ENCODE peak calls at places on chromosomes 2 and 18, in five cellular contexts. G is right lobe of liver, D is ovary, W is lower leg skin, B is GM12891. T is an unnamed sample.

GRCh38 chr2:170241731-170242130 is 63.8 kb downstream of the MYO3B start:
- DNase-seq in G (no peak), D (no peak), W (no peak), B (no peak), T (no peak)

GRCh38 chr2:118774458-118775133 is 72.9 kb downstream of the EN1 start:
- DNase-seq in G (peak), D (peak), W (no peak), B (peak), T (peak)

GRCh38 chr2:165630276-165630675 is 160.8 kb downstream of the CSRNP3 start:
- DNase-seq in G (no peak), D (no peak), W (no peak), B (no peak), T (no peak)

GRCh38 chr18:51437280-51438271 is 240.1 kb upstream of the MEX3C start:
- DNase-seq in G (no peak), D (no peak), W (no peak), B (no peak), T (no peak)

GRCh38 chr2:238697193-238698191 is 150.4 kb upstream of the TWIST2 start:
- DNase-seq in G (no peak), D (peak), W (peak), B (no peak), T (no peak)

GRCh38 chr2:237962432-237963084 is 4.3 kb upstream of the UBE2F start:
- DNase-seq in G (no peak), D (no peak), W (no peak), B (no peak), T (no peak)

GRCh38 chr18:58793361-58793760 is 71.3 kb upstream of the ZNF532 start:
- DNase-seq in G (no peak), D (no peak), W (no peak), B (no peak), T (peak)

GRCh38 chr2:53593891-53594585 is 173.6 kb upstream of the CHAC2 start:
- DNase-seq in G (no peak), D (no peak), W (no peak), B (no peak), T (peak)

GRCh38 chr2:45823723-45824206 is 172.3 kb downstream of the PRKCE start:
- DNase-seq in G (peak), D (no peak), W (peak), B (no peak), T (peak)

GRCh38 chr2:64634338-64635267 is 19.1 kb downstream of the SERTAD2 start:
- DNase-seq in G (no peak), D (peak), W (no peak), B (no peak), T (no peak)

GRCh38 chr18:24031916-24032315 is 17.4 kb downstream of the TTC39C start:
- DNase-seq in G (no peak), D (no peak), W (no peak), B (no peak), T (no peak)

GRCh38 chr2:182542501-182543258 is 115.8 kb upstream of the PDE1A start:
- DNase-seq in G (no peak), D (no peak), W (no peak), B (no peak), T (no peak)

GRCh38 chr18:79598046-79598884 is 81.3 kb upstream of the CTDP1 start:
- DNase-seq in G (peak), D (no peak), W (no peak), B (no peak), T (no peak)

DNA sequence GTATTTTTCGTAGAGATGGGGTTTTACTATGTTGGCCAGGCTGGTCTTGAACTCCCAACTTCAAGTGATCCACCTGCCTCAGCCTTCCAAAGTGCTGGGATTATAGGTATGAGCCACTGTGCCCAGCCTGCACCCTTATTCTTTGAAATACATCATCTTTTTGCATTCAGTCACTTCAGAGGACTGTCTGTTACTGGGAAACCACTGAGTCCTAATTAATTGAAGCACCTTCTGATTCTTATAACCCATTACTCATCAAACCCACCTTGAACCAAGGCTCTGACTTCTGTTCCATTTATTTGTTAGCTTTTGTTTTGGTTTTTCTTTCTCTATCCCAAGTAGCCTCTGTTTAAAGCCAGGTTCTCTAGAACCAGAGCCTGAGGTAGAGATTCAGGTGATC is 49.6 kb downstream of the CPO start:
- DNase-seq in G (no peak), D (no peak), W (no peak), B (no peak), T (no peak)
- TF ChIP-seq POLR2A in G (no peak), D (no peak), W (no peak), B (no peak), T (no peak)

GRCh38 chr2:85245891-85246290 is 81.9 kb downstream of the TGOLN2 start:
- DNase-seq in G (no peak), D (no peak), W (no peak), B (no peak), T (no peak)
- TF ChIP-seq POLR2A in G (no peak), D (no peak), W (no peak), B (no peak), T (no peak)

GRCh38 chr18:13726972-13727331 is 479 bp downstream of the RNMT start:
- DNase-seq in G (peak), D (peak), W (peak), B (peak), T (peak)
- TF ChIP-seq POLR2A in G (no peak), D (no peak), W (no peak), B (no peak), T (no peak)

GRCh38 chr18:59897321-59897954 is 2.4 kb upstream of the PMAIP1 start:
- DNase-seq in G (no peak), D (no peak), W (no peak), B (no peak), T (no peak)

GRCh38 chr18:59900222-59901128 is 679 bp downstream of the PMAIP1 start:
- DNase-seq in G (peak), D (no peak), W (no peak), B (peak), T (no peak)

GRCh38 chr18:59898609-59899297 is 1.0 kb upstream of the PMAIP1 start:
- DNase-seq in G (peak), D (no peak), W (no peak), B (no peak), T (no peak)

GRCh38 chr18:59898093-59898492 is 1.7 kb upstream of the PMAIP1 start:
- DNase-seq in G (no peak), D (no peak), W (no peak), B (no peak), T (no peak)

GRCh38 chr18:59899298-59900221 is at the start of gene PMAIP1:
- DNase-seq in G (peak), D (peak), W (peak), B (peak), T (peak)
- TF ChIP-seq POLR2A in G (peak), D (peak), W (no peak), B (peak), T (peak)

GRCh38 chr18:48743046-48743445 is 204.2 kb downstream of the CTIF start:
- DNase-seq in G (no peak), D (peak), W (peak), B (no peak), T (no peak)
- TF ChIP-seq POLR2A in G (no peak), D (no peak), W (no peak), B (no peak), T (no peak)

GRCh38 chr18:41954827-41955613 is at the start of gene PIK3C3:
- DNase-seq in G (peak), D (peak), W (peak), B (peak), T (peak)
- TF ChIP-seq POLR2A in G (peak), D (no peak), W (no peak), B (peak), T (no peak)

T was measured in H54.